ENCODE peak calls at places on chromosome 5, in seven cellular contexts. X is ACHN; F is T1000; I is AG04450; U is CD4-positive, alpha-beta memory T cell; B is effector memory CD4-positive, alpha-beta T cell; A is naive thymus-derived CD8-positive, alpha-beta T cell. C is an unnamed sample.

GRCh38 chr5:132439521-132440206 is 50.9 kb downstream of the IRF1 start:
- DNase-seq in B (no peak), F (peak), A (no peak), U (no peak), I (peak), X (no peak), C (no peak)

GRCh38 chr5:107301959-107302840 is 368.5 kb downstream of the EFNA5 start:
- DNase-seq in X (no peak), I (no peak), A (no peak), B (no peak), F (no peak), U (no peak), C (no peak)

GRCh38 chr5:43658499-43658898 is 55.5 kb downstream of the NNT start:
- DNase-seq in A (no peak), X (no peak), B (no peak), F (no peak), U (no peak), I (peak), C (no peak)

GRCh38 chr5:179265529-179266290 is 79.6 kb downstream of the ADAMTS2 start:
- DNase-seq in X (peak), A (no peak), B (no peak), U (no peak), I (peak), F (peak), C (no peak)

GRCh38 chr5:174192901-174193300 is 147.4 kb downstream of the NSG2 start:
- DNase-seq in A (no peak), U (no peak), B (no peak), I (no peak), F (no peak), X (no peak), C (no peak)

GRCh38 chr5:14925326-14925725 is 53.7 kb upstream of the ANKH start:
- DNase-seq in B (no peak), X (no peak), A (no peak), I (no peak), F (no peak), U (peak), C (no peak)

GRCh38 chr5:150660108-150660831 is 781 bp upstream of the MYOZ3 start:
- DNase-seq in F (no peak), A (no peak), I (no peak), U (no peak), B (no peak), X (no peak), C (no peak)

GRCh38 chr5:95075079-95075478 is 209.8 kb downstream of the MCTP1 start:
- DNase-seq in A (no peak), X (no peak), F (no peak), U (no peak), B (no peak), I (no peak), C (no peak)

GRCh38 chr5:170559296-170559695 is 55.5 kb downstream of the KCNIP1 start:
- DNase-seq in I (no peak), B (no peak), X (no peak), U (no peak), F (no peak), A (no peak), C (no peak)

GRCh38 chr5:167488371-167488770 is 803.1 kb upstream of the WWC1 start:
- DNase-seq in F (peak), A (no peak), I (no peak), U (no peak), X (no peak), B (no peak), C (no peak)